ENCODE peak calls at places on chromosomes 3 and 15, in eight cellular contexts. T is esophagus muscularis mucosa, Q is A549, C is ovary, P is body of pancreas, O is adrenal gland, S is HCT116, F is heart left ventricle. G is an unnamed sample.

GRCh38 chr3:134938024-134938525 is 143.0 kb downstream of the EPHB1 start:
- DNase-seq in O (no peak), S (no peak), P (no peak), Q (no peak), F (no peak), T (no peak), C (no peak), G (no peak)

GRCh38 chr3:71488391-71488809 is 95.1 kb downstream of the FOXP1 start:
- DNase-seq in O (no peak), P (no peak), S (no peak), Q (no peak), T (no peak), F (no peak), C (no peak), G (no peak)

GRCh38 chr3:49378249-49378899 is 20.2 kb upstream of the GPX1 start:
- DNase-seq in O (no peak), Q (no peak), C (peak), F (peak), S (no peak), T (no peak), P (no peak), G (no peak)

GRCh38 chr15:89498574-89498906 is 2.2 kb upstream of the RHCG start:
- DNase-seq in Q (no peak), C (no peak), S (no peak), F (no peak), P (no peak), T (no peak), O (no peak), G (no peak)

GRCh38 chr3:24986635-24987034 is 441.4 kb upstream of the RARB start:
- DNase-seq in C (no peak), P (no peak), T (no peak), S (no peak), Q (no peak), O (no peak), F (no peak), G (no peak)

GRCh38 chr3:154244644-154245043 is 79.6 kb downstream of the DHX36 start:
- DNase-seq in S (no peak), C (no peak), Q (no peak), T (no peak), F (peak), O (no peak), P (no peak), G (no peak)

GRCh38 chr3:187958432-187959003 is 195.4 kb upstream of the LPP start:
- DNase-seq in F (no peak), C (no peak), O (no peak), Q (no peak), P (no peak), S (no peak), T (no peak), G (no peak)

GRCh38 chr15:72998681-72999466 is 53.4 kb upstream of the NEO1 start:
- DNase-seq in F (no peak), T (peak), S (no peak), C (no peak), Q (no peak), O (no peak), P (no peak), G (no peak)

GRCh38 chr3:188842628-188843027 is 329.1 kb upstream of the TPRG1 start:
- DNase-seq in O (no peak), S (no peak), T (no peak), P (no peak), F (no peak), Q (no peak), C (no peak), G (no peak)

GRCh38 chr3:128504533-128504915 is 11.5 kb upstream of the GATA2 start:
- DNase-seq in F (no peak), P (no peak), S (no peak), Q (no peak), C (no peak), T (no peak), O (no peak), G (no peak)

GRCh38 chr3:49714728-49715550 is 4.5 kb downstream of the AMIGO3 start:
- DNase-seq in T (no peak), C (no peak), S (no peak), P (no peak), F (no peak), Q (no peak), O (no peak), G (no peak)

GRCh38 chr3:100554373-100554676 is 55.1 kb upstream of the ADGRG7 start:
- DNase-seq in Q (no peak), C (no peak), P (no peak), F (no peak), T (no peak), O (no peak), S (no peak), G (no peak)

DNA sequence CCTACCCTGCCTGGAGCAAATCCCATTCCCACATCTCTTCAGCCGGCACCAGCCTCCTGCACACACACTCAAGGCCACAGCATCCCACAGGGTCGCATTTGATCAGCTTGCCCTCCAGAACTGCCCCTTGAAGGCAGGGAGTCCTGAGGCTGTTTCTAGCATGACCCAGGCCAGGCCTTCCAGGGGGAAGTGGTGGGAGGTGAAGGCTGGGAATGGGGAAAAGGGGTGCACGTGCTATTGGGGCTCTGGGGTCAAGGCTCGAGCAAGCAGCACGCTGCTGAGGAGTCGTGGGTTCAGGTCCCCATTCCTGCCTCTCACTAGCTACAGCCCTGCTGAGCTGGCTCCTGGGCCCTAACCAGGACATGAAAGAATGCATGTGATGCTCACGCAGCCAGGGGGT is 24.9 kb downstream of the SEMA7A start:
- DNase-seq in Q (no peak), S (no peak), P (no peak), F (no peak), C (no peak), T (no peak), O (no peak), G (no peak)
- TF ChIP-seq POLR2A in Q (no peak), S (no peak), P (no peak), F (no peak), C (no peak), T (no peak), O (no peak), G (no peak)

DNA sequence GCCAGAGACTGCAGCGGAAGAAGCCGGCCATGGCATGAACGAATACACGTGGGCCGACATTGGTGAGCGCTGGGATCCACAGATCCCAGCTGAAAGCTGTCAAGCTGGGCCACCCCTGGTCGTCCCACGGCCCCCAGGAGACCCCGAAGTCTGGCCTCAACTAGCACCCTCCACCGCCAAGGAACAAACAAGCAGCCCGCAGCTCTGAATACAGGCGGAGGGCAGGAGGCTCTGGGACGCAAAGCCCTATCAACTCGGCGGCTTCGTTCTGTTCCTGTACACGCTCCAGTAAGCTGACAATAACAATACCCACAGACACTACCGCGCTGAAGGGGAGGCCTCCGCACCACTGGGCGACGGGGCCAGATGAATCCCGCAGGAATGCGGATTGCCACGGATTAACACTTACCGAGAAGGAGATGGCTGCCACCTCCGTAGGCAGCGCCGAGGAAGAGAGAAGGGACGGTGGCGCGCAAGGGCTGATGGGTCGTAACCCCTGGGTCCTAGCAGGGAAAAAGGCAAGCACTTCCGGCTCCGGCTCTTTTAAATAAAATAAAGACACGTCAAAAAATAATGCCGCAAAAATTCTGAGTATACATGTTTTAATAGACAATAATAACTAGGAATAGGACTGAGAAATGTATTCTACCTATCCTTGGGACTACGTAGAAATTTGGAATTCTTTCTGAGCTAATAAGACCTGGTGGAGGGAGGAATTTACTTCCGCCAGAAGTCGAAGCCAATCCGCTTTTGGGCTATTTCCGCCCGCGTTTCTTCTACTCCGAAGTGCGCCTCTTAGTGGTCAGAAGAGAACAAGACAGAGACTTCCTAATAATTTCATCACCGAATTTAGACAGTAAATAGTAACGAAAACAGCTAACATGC is at the start of gene RPL32:
- DNase-seq in T (peak), Q (peak), S (peak), C (peak), P (peak), O (peak), F (peak), G (peak)
- TF ChIP-seq POLR2A in T (peak), Q (peak), S (peak), C (peak), P (peak), O (peak), F (no peak), G (peak)

GRCh38 chr3:194139977-194140351 is 4.0 kb downstream of the HES1 start:
- DNase-seq in C (no peak), T (no peak), S (no peak), O (no peak), Q (no peak), P (no peak), F (no peak), G (no peak)

GRCh38 chr3:194140520-194141414 is 4.8 kb downstream of the HES1 start:
- DNase-seq in F (peak), S (no peak), T (no peak), C (peak), Q (peak), P (peak), O (peak), G (peak)

GRCh38 chr3:194138732-194139084 is 2.8 kb downstream of the HES1 start:
- DNase-seq in Q (no peak), C (no peak), F (no peak), P (no peak), O (no peak), T (no peak), S (no peak), G (no peak)

GRCh38 chr3:194138098-194138474 is 2.1 kb downstream of the HES1 start:
- DNase-seq in C (no peak), P (no peak), O (no peak), T (no peak), Q (peak), F (no peak), S (no peak), G (no peak)

GRCh38 chr3:194139085-194139976 is 3.4 kb downstream of the HES1 start:
- DNase-seq in S (no peak), Q (peak), C (peak), F (peak), P (peak), T (no peak), O (no peak), G (peak)
- TF ChIP-seq POLR2A in S (peak), Q (peak), C (no peak), F (no peak), P (peak), T (no peak), O (no peak), G (peak)

GRCh38 chr15:67107014-67107812 is 41.8 kb downstream of the SMAD3 start:
- DNase-seq in S (peak), C (peak), F (no peak), O (peak), Q (peak), P (peak), T (no peak), G (no peak)

GRCh38 chr15:67104453-67104852 is 39.1 kb downstream of the SMAD3 start:
- DNase-seq in P (peak), C (no peak), T (no peak), F (no peak), S (no peak), O (no peak), Q (no peak), G (no peak)

GRCh38 chr15:67106764-67107013 is 41.3 kb downstream of the SMAD3 start:
- DNase-seq in C (no peak), S (no peak), F (no peak), T (no peak), P (no peak), Q (no peak), O (no peak), G (no peak)

GRCh38 chr15:67105065-67105951 is 39.9 kb downstream of the SMAD3 start:
- DNase-seq in C (peak), T (no peak), S (peak), O (peak), Q (peak), P (peak), F (no peak), G (no peak)

DNA sequence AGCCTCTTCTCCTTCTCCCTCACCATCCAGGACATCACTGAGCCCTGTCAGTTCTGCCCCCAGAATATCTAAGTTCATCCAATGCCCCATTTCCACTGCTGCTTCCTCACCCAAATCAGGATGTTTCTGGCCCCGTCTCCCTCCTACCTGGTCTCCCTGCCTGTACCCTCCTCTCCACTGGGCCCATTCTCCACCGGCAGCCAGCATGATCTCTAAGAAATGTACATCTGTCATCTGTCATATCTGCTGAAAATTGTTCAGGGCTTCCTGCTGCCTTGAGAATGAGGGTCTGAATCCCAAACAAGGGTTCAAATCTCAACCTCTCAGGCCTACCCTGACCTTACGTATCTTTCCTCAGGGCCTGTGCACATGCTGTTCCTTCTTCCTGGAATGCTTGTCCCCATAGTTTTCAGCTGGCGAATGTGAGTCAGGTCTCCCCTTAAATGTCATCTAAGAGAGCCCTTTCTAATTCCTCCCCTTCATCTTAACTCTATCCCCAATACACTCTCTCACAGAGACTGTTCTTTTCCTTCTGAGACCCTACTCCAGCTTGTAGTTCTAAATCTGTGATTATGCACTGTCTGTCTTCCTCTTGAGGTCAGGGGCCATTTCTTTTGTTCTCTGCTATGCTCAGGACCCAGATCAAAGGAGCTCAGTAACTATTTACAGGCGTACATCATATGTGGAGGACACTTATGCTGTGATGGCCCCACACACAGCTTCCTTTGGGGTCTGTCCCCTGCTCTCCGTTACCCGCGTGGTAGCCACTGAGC is 40.8 kb downstream of the SMAD3 start:
- DNase-seq in C (no peak), T (no peak), S (no peak), P (no peak), O (no peak), Q (no peak), F (no peak), G (no peak)
- TF ChIP-seq POLR2A in C (no peak), T (no peak), S (no peak), P (no peak), O (no peak), Q (no peak), F (no peak), G (no peak)

DNA sequence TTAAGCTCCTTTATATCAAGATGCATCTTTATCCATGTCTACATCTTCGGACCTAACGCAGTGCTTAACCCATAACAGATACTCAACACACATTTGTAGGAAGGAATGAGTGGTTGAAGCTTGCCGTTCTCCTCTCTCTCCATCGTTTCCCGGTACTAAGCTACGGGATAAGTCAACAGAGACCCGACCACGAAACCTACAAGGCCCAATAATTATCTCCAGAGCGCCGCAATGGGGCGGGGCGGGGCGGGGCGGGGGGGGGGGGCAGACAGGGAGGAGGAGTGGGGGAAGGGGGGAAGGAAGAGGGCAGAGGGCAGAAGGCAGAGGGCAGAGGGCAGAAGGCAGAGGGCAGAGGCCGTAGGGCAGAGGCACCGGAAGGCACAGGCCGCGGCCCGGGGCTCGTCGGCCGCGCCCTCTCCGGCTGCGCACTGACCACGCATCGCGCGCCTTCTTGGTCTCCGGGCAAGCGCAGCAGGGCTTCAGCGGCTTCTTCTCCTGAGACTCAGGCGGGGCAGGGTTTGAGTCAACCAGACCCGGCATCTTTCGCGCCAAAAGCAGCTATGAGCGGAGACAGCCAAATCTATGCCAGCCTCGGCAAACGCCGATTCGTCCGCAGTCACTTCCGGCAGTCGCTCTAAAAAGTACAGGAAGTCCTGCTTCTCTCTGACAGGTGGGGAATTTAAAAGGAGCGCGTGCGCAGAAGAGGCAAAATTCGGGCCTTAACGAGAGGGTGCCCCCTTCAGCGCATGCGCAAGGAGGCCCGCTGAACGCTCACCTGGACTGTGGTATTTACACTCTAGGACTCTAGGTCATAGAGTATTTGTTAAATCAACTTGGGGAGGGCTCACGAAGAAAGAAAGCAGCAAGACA is at the start of gene COX17:
- DNase-seq in C (peak), S (peak), T (peak), P (peak), Q (peak), F (peak), O (peak), G (peak)
- TF ChIP-seq POLR2A in C (peak), S (peak), T (peak), P (peak), Q (peak), F (no peak), O (peak), G (peak)

GRCh38 chr3:170078620-170079281 is 41.0 kb downstream of the GPR160 start:
- DNase-seq in F (no peak), P (peak), S (peak), T (no peak), C (no peak), Q (peak), O (no peak), G (peak)
- TF ChIP-seq POLR2A in F (no peak), P (no peak), S (no peak), T (no peak), C (no peak), Q (no peak), O (no peak), G (no peak)